ENCODE peak calls at places on chromosomes 13 and 19, in eight cellular contexts. R, M, S, L, Q, A, O and V are unnamed samples.

GRCh38 chr13:32164622-32165268 is 133.2 kb downstream of the FRY start:
- DNase-seq in L (no peak), Q (peak), R (no peak), A (no peak), S (peak), O (peak), M (no peak), V (peak)

GRCh38 chr13:49746111-49746510 is 46.4 kb downstream of the KPNA3 start:
- DNase-seq in M (no peak), Q (no peak), A (no peak), O (no peak), L (no peak), R (no peak), S (no peak), V (no peak)

GRCh38 chr13:113319371-113319770 is 22.3 kb downstream of the LAMP1 start:
- DNase-seq in M (no peak), A (no peak), R (no peak), L (no peak), Q (no peak), S (no peak), O (no peak), V (no peak)

GRCh38 chr19:1000095-1000494 is at the start of gene GRIN3B:
- DNase-seq in S (peak), Q (peak), L (no peak), M (peak), R (no peak), O (no peak), A (peak), V (peak)

GRCh38 chr13:48873598-48873997 is 102.1 kb upstream of the FNDC3A start:
- DNase-seq in M (no peak), Q (peak), R (no peak), L (no peak), O (peak), S (no peak), A (no peak), V (peak)

GRCh38 chr13:110641055-110642015 is 26.0 kb downstream of the NAXD start:
- DNase-seq in O (peak), M (no peak), Q (peak), L (no peak), R (no peak), A (no peak), S (no peak), V (no peak)

GRCh38 chr13:110034031-110034430 is 247.6 kb upstream of the IRS2 start:
- DNase-seq in L (no peak), O (no peak), M (no peak), A (no peak), R (no peak), S (no peak), Q (no peak), V (peak)

GRCh38 chr13:49530452-49530851 is 34.7 kb downstream of the PHF11 start:
- DNase-seq in Q (no peak), A (no peak), L (no peak), R (no peak), O (no peak), M (no peak), S (no peak), V (no peak)

GRCh38 chr13:78376033-78376432 is 227.3 kb downstream of the POU4F1 start:
- DNase-seq in A (no peak), Q (no peak), M (no peak), L (no peak), R (no peak), S (no peak), O (no peak), V (no peak)